ENCODE peak calls at places on chromosomes 13 and 19, in four cellular contexts. D is HepG2, G is K562, P is GM12878. K is an unnamed sample.

GRCh38 chr19:50415661-50416033 is 3.1 kb upstream of the SPIB start:
- DNase-seq in D (no peak), G (peak), P (peak), K (no peak)

GRCh38 chr19:58396691-58397532 is 1.5 kb downstream of the RNF225 start:
- DNase-seq in D (no peak), G (no peak), P (no peak), K (no peak)

GRCh38 chr19:23762548-23762883 is 3.8 kb upstream of the ZNF681 start:
- DNase-seq in D (no peak), G (no peak), P (no peak), K (no peak)

GRCh38 chr19:51702103-51702753 is 9.1 kb downstream of the SPACA6 start:
- DNase-seq in D (no peak), G (peak), P (no peak), K (peak)

GRCh38 chr19:46350029-46350757 is 3.3 kb downstream of the PPP5C start:
- DNase-seq in D (no peak), G (no peak), P (no peak), K (no peak)

GRCh38 chr19:43501661-43502418 is 2.7 kb downstream of the PHLDB3 start:
- DNase-seq in D (no peak), G (peak), P (no peak), K (no peak)

GRCh38 chr13:30142502-30143211 is 164.7 kb downstream of the KATNAL1 start:
- DNase-seq in D (peak), G (no peak), P (no peak), K (peak)

GRCh38 chr19:15563325-15563794 is 51.7 kb upstream of the CYP4F8 start:
- DNase-seq in D (peak), G (no peak), P (no peak), K (no peak)

GRCh38 chr13:25839356-25839755 is 212.5 kb downstream of the SHISA2 start:
- DNase-seq in D (no peak), G (no peak), P (no peak), K (no peak)

GRCh38 chr19:40232479-40232878 is 6.0 kb upstream of the CCNP start:
- DNase-seq in D (peak), G (peak), P (no peak), K (no peak)

GRCh38 chr13:78777973-78778372 is 119.0 kb upstream of the OBI1 start:
- DNase-seq in D (no peak), G (no peak), P (no peak), K (no peak)

GRCh38 chr19:13015361-13016231 is 20.3 kb downstream of the NFIX start:
- DNase-seq in D (no peak), G (no peak), P (no peak), K (no peak)

GRCh38 chr13:102376314-102376713 is 25.5 kb downstream of the FGF14 start:
- DNase-seq in D (no peak), G (no peak), P (no peak), K (no peak)

GRCh38 chr19:16015805-16016173 is 60.5 kb upstream of the TPM4 start:
- DNase-seq in D (no peak), G (no peak), P (no peak), K (no peak)

GRCh38 chr19:55431183-55431582 is 11.9 kb downstream of the SHISA7 start:
- DNase-seq in D (no peak), G (no peak), P (no peak), K (no peak)

GRCh38 chr19:4911786-4912672 is 2.7 kb downstream of the UHRF1 start:
- DNase-seq in D (peak), G (peak), P (no peak), K (peak)

GRCh38 chr19:12749938-12750521 is 1.6 kb upstream of the BEST2 start:
- DNase-seq in D (no peak), G (no peak), P (no peak), K (no peak)

GRCh38 chr19:51020988-51021651 is 1.6 kb upstream of the KLK10 start:
- DNase-seq in D (peak), G (peak), P (no peak), K (peak)

GRCh38 chr19:33175886-33176669 is 18.1 kb upstream of the LRP3 start:
- DNase-seq in D (peak), G (no peak), P (no peak), K (no peak)

GRCh38 chr19:48196933-48197665 is 26.6 kb downstream of the ZSWIM9 start:
- DNase-seq in D (no peak), G (peak), P (no peak), K (peak)

GRCh38 chr13:84655677-84656076 is 773.4 kb upstream of the SLITRK1 start:
- DNase-seq in D (no peak), G (no peak), P (no peak), K (no peak)

GRCh38 chr13:22848539-22849052 is 332.2 kb upstream of the SGCG start:
- DNase-seq in D (peak), G (peak), P (no peak), K (no peak)

GRCh38 chr19:48501446-48501960 is 10.1 kb downstream of the LMTK3 start:
- DNase-seq in D (peak), G (peak), P (peak), K (no peak)

GRCh38 chr13:59856281-59856810 is 307.4 kb downstream of the DIAPH3 start:
- DNase-seq in D (no peak), G (no peak), P (no peak), K (peak)

GRCh38 chr13:47672982-47673670 is 327.9 kb downstream of the SUCLA2 start:
- DNase-seq in D (no peak), G (no peak), P (no peak), K (no peak)

GRCh38 chr13:101449971-101450748 is 2.3 kb upstream of the ITGBL1 start:
- DNase-seq in D (no peak), G (no peak), P (no peak), K (peak)

GRCh38 chr19:13302521-13303270 is 152.5 kb downstream of the IER2 start:
- DNase-seq in D (no peak), G (no peak), P (no peak), K (no peak)

GRCh38 chr19:46892252-46893179 is 31.7 kb downstream of the ARHGAP35 start:
- DNase-seq in D (no peak), G (no peak), P (peak), K (no peak)

GRCh38 chr19:34678085-34678412 is 571 bp downstream of the ZNF302 start:
- DNase-seq in D (no peak), G (no peak), P (no peak), K (no peak)

GRCh38 chr13:79451500-79451962 is 29.4 kb upstream of the NDFIP2 start:
- DNase-seq in D (no peak), G (peak), P (peak), K (peak)

GRCh38 chr13:70623260-70623659 is 515.0 kb upstream of the KLHL1 start:
- DNase-seq in D (no peak), G (no peak), P (no peak), K (peak)

GRCh38 chr13:106859505-106859904 is 291.6 kb upstream of the ARGLU1 start:
- DNase-seq in D (no peak), G (no peak), P (no peak), K (no peak)

GRCh38 chr13:21528616-21529015 is 69.5 kb upstream of the ZDHHC20 start:
- DNase-seq in D (no peak), G (no peak), P (no peak), K (no peak)

GRCh38 chr19:46862504-46862835 is 1.7 kb downstream of the ARHGAP35 start:
- DNase-seq in D (no peak), G (no peak), P (no peak), K (peak)

GRCh38 chr19:45901432-45901903 is 945 bp downstream of the MYPOP start:
- DNase-seq in D (no peak), G (no peak), P (no peak), K (peak)

GRCh38 chr13:43157796-43158195 is 134.4 kb downstream of the DNAJC15 start:
- DNase-seq in D (no peak), G (no peak), P (no peak), K (no peak)

GRCh38 chr13:41019027-41019487 is at the start of gene ELF1:
- DNase-seq in D (peak), G (peak), P (peak), K (peak)

GRCh38 chr19:49889687-49890348 is 6.9 kb downstream of the IL4I1 start:
- DNase-seq in D (no peak), G (peak), P (no peak), K (peak)

GRCh38 chr19:41700381-41701195 is 7.8 kb upstream of the CEACAM5 start:
- DNase-seq in D (no peak), G (no peak), P (no peak), K (no peak)

GRCh38 chr19:41701401-41702075 is 6.9 kb upstream of the CEACAM5 start:
- DNase-seq in D (no peak), G (peak), P (no peak), K (no peak)

GRCh38 chr19:41703602-41704293 is 4.7 kb upstream of the CEACAM5 start:
- DNase-seq in D (no peak), G (no peak), P (no peak), K (no peak)

GRCh38 chr19:41699968-41700323 is 8.5 kb upstream of the CEACAM5 start:
- DNase-seq in D (no peak), G (no peak), P (no peak), K (no peak)

DNA sequence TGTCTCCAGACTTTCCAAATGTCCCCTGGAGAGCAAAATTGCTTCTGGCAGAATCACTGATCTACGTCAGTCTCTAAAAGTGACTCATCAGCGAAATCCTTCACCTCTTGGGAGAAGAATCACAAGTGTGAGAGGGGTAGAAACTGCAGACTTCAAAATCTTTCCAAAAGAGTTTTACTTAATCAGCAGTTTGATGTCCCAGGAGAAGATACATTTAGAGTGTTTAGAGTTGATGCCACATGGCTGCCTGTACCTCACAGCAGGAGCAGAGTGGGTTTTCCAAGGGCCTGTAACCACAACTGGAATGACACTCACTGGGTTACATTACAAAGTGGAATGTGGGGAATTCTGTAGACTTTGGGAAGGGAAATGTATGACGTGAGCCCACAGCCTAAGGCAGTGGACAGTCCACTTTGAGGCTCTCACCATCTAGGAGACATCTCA is 6.2 kb upstream of the CEACAM5 start:
- DNase-seq in D (no peak), G (no peak), P (no peak), K (no peak)
- TF ChIP-seq MYC in D (no peak), G (no peak), P (no peak), K (no peak)

GRCh38 chr13:37918116-37919100 is 48.8 kb upstream of the TRPC4 start:
- DNase-seq in D (no peak), G (no peak), P (no peak), K (no peak)

GRCh38 chr13:37914781-37915391 is 45.3 kb upstream of the TRPC4 start:
- DNase-seq in D (no peak), G (no peak), P (no peak), K (peak)

GRCh38 chr13:37923236-37923635 is 53.7 kb upstream of the TRPC4 start:
- DNase-seq in D (no peak), G (no peak), P (no peak), K (no peak)

GRCh38 chr13:37919329-37919880 is 49.8 kb upstream of the TRPC4 start:
- DNase-seq in D (no peak), G (no peak), P (no peak), K (no peak)
- H3K4me2 ChIP-seq in D (no peak), G (no peak), P (no peak), K (no peak)

DNA sequence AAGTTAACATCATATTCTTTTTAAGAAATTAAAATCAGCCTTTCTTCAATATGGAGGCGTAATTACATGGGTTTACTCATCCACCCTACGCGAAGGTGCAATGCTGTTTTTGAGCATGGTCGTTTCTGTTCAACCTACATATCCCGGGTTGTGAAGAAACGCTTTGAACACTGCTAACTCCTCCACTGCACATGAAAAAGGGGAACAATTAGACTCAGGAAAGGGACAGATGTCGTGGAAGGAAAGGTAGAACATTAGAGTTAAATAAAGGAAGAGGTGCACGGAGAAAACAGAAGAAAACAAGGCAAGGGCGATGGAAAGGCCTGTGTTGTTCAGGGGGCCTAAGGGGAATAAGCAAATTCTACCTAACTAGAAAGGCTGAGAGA is 4.1 kb downstream of the ZIC5 start:
- DNase-seq in D (no peak), G (no peak), P (no peak), K (no peak)
- H2AFZ ChIP-seq in D (no peak), G (no peak), P (no peak), K (no peak)

DNA sequence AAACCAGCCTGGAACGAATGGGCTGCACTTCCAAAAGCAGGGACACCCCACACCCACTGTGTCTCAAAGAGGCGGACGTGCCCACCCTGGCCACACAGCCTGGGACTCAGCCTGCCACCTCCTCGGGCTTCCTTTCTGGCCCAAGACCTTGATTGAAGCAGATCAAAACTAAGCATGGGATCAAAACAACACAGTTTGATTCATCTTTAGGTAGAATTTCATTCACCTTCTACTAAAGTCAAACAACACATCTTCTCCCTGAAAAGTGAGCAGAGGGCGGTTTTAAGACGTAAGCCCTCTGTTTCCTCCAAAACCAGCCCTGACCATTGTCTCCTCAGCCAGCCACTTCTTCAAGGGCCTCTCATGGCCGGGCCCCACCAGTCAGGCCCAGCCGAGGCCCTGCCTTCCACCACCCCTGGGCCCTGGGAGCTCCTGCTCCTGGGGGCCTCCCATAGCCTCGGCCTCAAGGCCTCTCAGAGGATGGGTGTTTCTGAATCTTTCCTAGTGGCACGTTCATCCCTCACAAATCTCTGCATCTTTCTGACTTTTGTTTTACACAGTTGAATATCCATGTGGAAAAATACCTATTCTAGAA is 6.3 kb upstream of the F10 start:
- DNase-seq in D (no peak), G (no peak), P (no peak), K (no peak)
- TF ChIP-seq MYC in D (no peak), G (no peak), P (no peak), K (no peak)